ENCODE peak calls at places on chromosome 5, in seven cellular contexts. Q, Y, F, I, N, R and D are unnamed samples.
A peak's percentile ranks its signal among the peaks of the same experiment; 100 is the strongest.

GRCh38 chr5:90940227-90940995 is 381.8 kb downstream of the ADGRV1 start:
- DNase-seq in Q (no peak), Y (no peak), F (peak; percentile 11), I (peak; percentile 60), N (peak; percentile 22), R (peak; percentile 33), D (peak; percentile 27)

GRCh38 chr5:31809037-31809910 is 170.3 kb downstream of the PDZD2 start:
- DNase-seq in Q (no peak), Y (peak; percentile 32), F (peak; percentile 23), I (peak; percentile 70), N (peak; percentile 8), R (peak; percentile 85), D (no peak)

GRCh38 chr5:122498163-122498562 is 186.1 kb downstream of the SNCAIP start:
- DNase-seq in Q (no peak), Y (no peak), F (no peak), I (peak; percentile 32), N (no peak), R (peak; percentile 21), D (no peak)

GRCh38 chr5:42992035-42992570 is 48.0 kb downstream of the ANXA2R start:
- DNase-seq in Q (no peak), Y (no peak), F (peak; percentile 75), I (peak; percentile 88), N (peak; percentile 81), R (peak; percentile 94), D (peak; percentile 73)

GRCh38 chr5:168765220-168766037 is 186.3 kb upstream of the PANK3 start:
- DNase-seq in Q (no peak), Y (no peak), F (peak; percentile 74), I (no peak), N (no peak), R (peak; percentile 41), D (no peak)

GRCh38 chr5:142959683-142960308 is 189.6 kb downstream of the ARHGAP26 start:
- DNase-seq in Q (no peak), Y (no peak), F (no peak), I (peak; percentile 45), N (no peak), R (no peak), D (no peak)

GRCh38 chr5:102833146-102833545 is 78.0 kb downstream of the PAM start:
- DNase-seq in Q (no peak), Y (no peak), F (no peak), I (no peak), N (no peak), R (no peak), D (no peak)

GRCh38 chr5:93746406-93747056 is 5.1 kb upstream of the POU5F2 start:
- DNase-seq in Q (no peak), Y (no peak), F (no peak), I (peak; percentile 74), N (no peak), R (peak; percentile 20), D (no peak)

GRCh38 chr5:152514827-152515397 is 109.8 kb upstream of the NMUR2 start:
- DNase-seq in Q (no peak), Y (no peak), F (no peak), I (peak; percentile 11), N (no peak), R (peak; percentile 24), D (no peak)

GRCh38 chr5:40945111-40945510 is 35.8 kb downstream of the C7 start:
- DNase-seq in Q (no peak), Y (no peak), F (no peak), I (no peak), N (no peak), R (no peak), D (no peak)

GRCh38 chr5:158456756-158457155 is 597.8 kb upstream of the CLINT1 start:
- DNase-seq in Q (peak; percentile 25), Y (peak; percentile 66), F (peak; percentile 85), I (peak; percentile 94), N (no peak), R (peak; percentile 77), D (no peak)

GRCh38 chr5:80216753-80217596 is 38.9 kb downstream of the SERINC5 start:
- DNase-seq in Q (no peak), Y (no peak), F (no peak), I (no peak), N (no peak), R (no peak), D (no peak)

GRCh38 chr5:136079195-136079985 is 50.6 kb downstream of the TGFBI start:
- DNase-seq in Q (no peak), Y (no peak), F (no peak), I (no peak), N (no peak), R (no peak), D (no peak)

GRCh38 chr5:136080113-136080482 is 51.3 kb downstream of the TGFBI start:
- DNase-seq in Q (no peak), Y (no peak), F (no peak), I (no peak), N (no peak), R (peak; percentile 43), D (no peak)

GRCh38 chr5:136082390-136083193 is 50.1 kb upstream of the SMAD5 start:
- DNase-seq in Q (no peak), Y (peak; percentile 59), F (no peak), I (peak; percentile 77), N (peak; percentile 34), R (peak; percentile 86), D (no peak)

GRCh38 chr5:136080483-136081180 is 51.8 kb downstream of the TGFBI start:
- DNase-seq in Q (peak; percentile 91), Y (peak; percentile 91), F (peak; percentile 64), I (peak; percentile 94), N (peak; percentile 58), R (peak; percentile 97), D (no peak)

DNA sequence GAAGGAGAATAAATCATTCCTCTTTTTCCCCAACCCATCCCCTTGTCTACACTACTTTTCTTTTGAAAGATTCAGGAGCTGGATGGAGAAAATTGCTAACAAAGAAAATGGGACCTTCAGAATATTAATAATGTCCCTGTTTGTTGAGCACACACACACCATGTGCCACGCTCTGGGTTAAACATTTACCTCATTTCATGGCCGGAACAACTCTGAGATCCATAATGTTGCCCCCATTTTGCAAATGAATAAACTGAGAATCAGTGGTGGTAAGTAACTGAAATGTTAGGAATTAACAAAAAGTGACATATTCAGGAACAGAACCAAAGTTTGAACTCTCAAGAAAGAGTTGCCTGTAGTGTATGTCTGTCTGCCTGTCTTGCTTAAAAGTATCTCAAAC is 51.5 kb upstream of the SMAD5 start:
- DNase-seq in Q (no peak), Y (no peak), F (no peak), I (no peak), N (no peak), R (no peak), D (no peak)
- H3K4me3 ChIP-seq in Q (peak overlapping the region; percentile 77), Y (peak overlapping the region; percentile 62), F (no peak overlapping the region), I (no peak overlapping the region), N (no peak overlapping the region), R (peak overlapping the region; percentile 42), D (no peak overlapping the region)

DNA sequence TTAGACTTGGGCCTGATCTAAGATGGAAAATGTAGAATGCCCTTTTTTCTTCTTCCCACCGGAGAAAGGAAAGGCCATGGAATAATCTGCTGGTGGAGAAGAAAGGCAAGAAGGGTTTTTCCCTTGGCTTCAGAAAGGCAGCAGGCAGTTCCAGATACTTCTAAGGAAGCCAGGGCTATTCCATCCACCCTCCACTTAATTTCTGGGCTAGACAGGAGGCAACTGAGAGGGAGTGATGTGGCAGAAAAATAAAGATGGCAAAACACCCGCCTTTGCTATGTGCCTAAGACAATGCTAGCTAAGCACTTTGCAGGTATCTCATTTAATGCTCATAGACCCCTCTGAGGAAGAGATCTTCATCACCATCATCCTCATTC is 9.9 kb downstream of the MYOZ3 start:
- DNase-seq in Q (no peak), Y (no peak), F (no peak), I (no peak), N (no peak), R (peak; percentile 12), D (no peak)
- H3K4me3 ChIP-seq in Q (no peak overlapping the region), Y (no peak overlapping the region), F (no peak overlapping the region), I (no peak overlapping the region), N (no peak overlapping the region), R (peak overlapping the region; percentile 56), D (no peak overlapping the region)

GRCh38 chr5:181185560-181185959 is 19.4 kb downstream of the TRIM7 start:
- DNase-seq in Q (no peak), Y (no peak), F (no peak), I (no peak), N (no peak), R (no peak), D (no peak)

GRCh38 chr5:181187500-181188213 is 17.3 kb downstream of the TRIM7 start:
- DNase-seq in Q (peak; percentile 66), Y (peak; percentile 55), F (peak; percentile 39), I (peak; percentile 80), N (peak; percentile 53), R (peak; percentile 81), D (peak; percentile 46)

GRCh38 chr5:181186022-181186421 is 19.0 kb downstream of the TRIM7 start:
- DNase-seq in Q (no peak), Y (no peak), F (no peak), I (no peak), N (no peak), R (no peak), D (no peak)

GRCh38 chr5:181186902-181187499 is 18.0 kb downstream of the TRIM7 start:
- DNase-seq in Q (no peak), Y (no peak), F (no peak), I (no peak), N (no peak), R (no peak), D (no peak)

DNA sequence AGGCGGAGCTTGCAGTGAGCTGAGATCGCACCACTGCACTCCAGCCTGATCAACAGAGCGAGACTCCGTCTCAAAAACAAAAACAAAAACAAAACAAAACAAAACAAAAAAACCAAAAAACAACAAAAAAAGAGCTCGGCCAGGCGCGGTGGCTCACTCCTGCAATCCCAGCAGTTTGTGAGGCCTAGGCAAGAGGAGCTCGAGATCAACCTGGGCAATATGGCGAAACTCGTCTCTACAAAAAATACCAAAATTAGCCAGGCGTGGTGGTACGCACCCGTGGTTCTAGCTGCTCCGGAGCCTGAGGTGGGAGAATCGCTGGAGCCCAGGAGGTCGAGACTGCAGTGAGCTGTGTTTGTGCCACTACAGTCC is 20.2 kb downstream of the TRIM7 start:
- DNase-seq in Q (no peak), Y (no peak), F (no peak), I (no peak), N (no peak), R (no peak), D (no peak)
- H3K4me3 ChIP-seq in Q (no peak overlapping the region), Y (no peak overlapping the region), F (peak overlapping the region; percentile 52), I (peak overlapping the region; percentile 3), N (peak overlapping the region; percentile 52), R (no peak overlapping the region), D (peak overlapping the region; percentile 56)

GRCh38 chr5:106476630-106477029 is 1194.1 kb downstream of the EFNA5 start:
- DNase-seq in Q (no peak), Y (no peak), F (no peak), I (no peak), N (no peak), R (no peak), D (no peak)

GRCh38 chr5:106474066-106474465 is 1196.7 kb downstream of the EFNA5 start:
- DNase-seq in Q (no peak), Y (no peak), F (no peak), I (no peak), N (no peak), R (no peak), D (no peak)
- H3K4me3 ChIP-seq in Q (no peak overlapping the region), Y (no peak overlapping the region), F (no peak overlapping the region), I (no peak overlapping the region), N (no peak overlapping the region), R (no peak overlapping the region), D (no peak overlapping the region)